ENCODE peak calls at places on chromosomes 4 and X, in six cellular contexts. B is K562, M is HepG2, E is GM12892, L is GM12878, W is H1. Z is an unnamed sample.

GRCh38 chrX:25344191-25344936 is 328.6 kb upstream of the ARX start:
- DNase-seq in B (no peak), M (no peak), E (no peak), L (no peak), W (no peak), Z (no peak)

GRCh38 chr4:2390780-2391490 is 27.5 kb downstream of the ZFYVE28 start:
- DNase-seq in B (no peak), M (no peak), E (no peak), L (no peak), W (no peak), Z (no peak)

GRCh38 chr4:2333356-2333841 is 71.5 kb upstream of the MXD4 start:
- DNase-seq in B (peak), M (no peak), E (no peak), L (peak), W (no peak), Z (no peak)

GRCh38 chr4:110630621-110631402 is 7.9 kb upstream of the PITX2 start:
- DNase-seq in B (no peak), M (no peak), E (no peak), L (no peak), W (peak), Z (no peak)

GRCh38 chr4:76579596-76580375 is 144.8 kb downstream of the SHROOM3 start:
- DNase-seq in B (no peak), M (no peak), E (no peak), L (no peak), W (no peak), Z (no peak)

GRCh38 chr4:153553820-153554173 is 87.6 kb downstream of the TMEM131L start:
- DNase-seq in B (no peak), M (no peak), E (no peak), L (no peak), W (no peak), Z (no peak)

GRCh38 chr4:47195706-47196105 is 164.3 kb downstream of the GABRB1 start:
- DNase-seq in B (no peak), M (no peak), E (no peak), L (no peak), W (no peak), Z (no peak)

GRCh38 chr4:8783736-8784135 is 87.9 kb downstream of the HMX1 start:
- DNase-seq in B (no peak), M (no peak), E (no peak), L (no peak), W (no peak), Z (no peak)

GRCh38 chrX:49257846-49258748 is 6.4 kb downstream of the FOXP3 start:
- DNase-seq in B (no peak), M (no peak), E (no peak), L (no peak), W (no peak), Z (no peak)

GRCh38 chrX:28659269-28659668 is 72.0 kb downstream of the IL1RAPL1 start:
- DNase-seq in B (peak), M (no peak), E (no peak), L (no peak), W (peak), Z (no peak)

GRCh38 chrX:54043696-54044125 is 562 bp downstream of the PHF8 start:
- DNase-seq in B (peak), M (no peak), E (peak), L (no peak), W (peak), Z (peak)

GRCh38 chrX:30060718-30061117 is 154.6 kb upstream of the MAGEB2 start:
- DNase-seq in B (no peak), M (no peak), E (no peak), L (no peak), W (no peak), Z (no peak)

GRCh38 chr4:24820541-24820940 is 25.2 kb downstream of the SOD3 start:
- DNase-seq in B (no peak), M (no peak), E (no peak), L (no peak), W (no peak), Z (no peak)

GRCh38 chr4:6926081-6926480 is 16.5 kb downstream of the TBC1D14 start:
- DNase-seq in B (no peak), M (no peak), E (no peak), L (no peak), W (no peak), Z (no peak)

DNA sequence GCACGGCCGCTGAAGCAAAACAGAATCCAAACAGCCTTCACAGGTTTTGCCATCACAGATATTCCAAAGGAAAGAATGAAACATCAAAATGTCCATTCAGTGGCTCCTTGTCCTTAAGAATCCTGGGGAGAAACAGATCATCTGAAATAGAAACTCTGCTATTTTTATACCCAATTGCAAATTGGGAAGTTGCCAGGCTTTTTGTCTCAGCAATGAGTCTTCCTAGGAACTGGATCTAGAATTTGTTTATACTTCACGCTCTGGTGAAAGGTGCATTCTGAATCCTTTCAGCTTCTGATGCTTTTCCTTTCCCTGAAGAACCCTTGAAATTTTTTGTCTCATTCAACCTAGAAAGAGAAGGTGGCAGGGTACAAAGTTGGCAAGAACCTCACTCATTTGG is 218.9 kb downstream of the FBXW7 start:
- DNase-seq in B (no peak), M (no peak), E (no peak), L (no peak), W (no peak), Z (no peak)
- TF ChIP-seq TAF1 in B (no peak), M (no peak), E (no peak), L (no peak), W (no peak), Z (no peak)

GRCh38 chr4:59646082-59646481 is 1554.0 kb upstream of the ADGRL3 start:
- DNase-seq in B (no peak), M (no peak), E (no peak), L (no peak), W (no peak), Z (no peak)
- TF ChIP-seq POLR2A in B (no peak), M (no peak), E (no peak), L (no peak), W (no peak), Z (no peak)

DNA sequence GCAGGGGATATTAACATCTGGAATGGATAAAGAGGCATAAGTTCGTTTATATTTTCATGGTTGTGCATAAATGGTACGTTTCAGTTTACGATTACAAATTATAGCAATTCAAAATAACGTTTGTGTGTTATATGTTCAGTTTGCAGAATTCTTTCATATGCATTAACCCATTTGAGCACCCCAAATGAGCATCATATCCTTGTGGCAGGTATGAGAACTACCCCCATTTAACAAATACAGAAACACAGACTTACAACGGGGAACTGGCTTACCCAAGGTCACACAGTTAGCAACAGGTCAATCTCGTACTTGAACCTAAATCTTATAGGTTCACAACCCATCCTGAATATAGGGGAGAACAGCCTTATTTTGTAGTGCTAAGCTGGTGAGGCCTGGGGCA is 33.1 kb downstream of the EDNRA start:
- DNase-seq in B (peak), M (no peak), E (no peak), L (no peak), W (no peak), Z (no peak)
- TF ChIP-seq POLR2AphosphoS5 in B (no peak), M (no peak), E (no peak), L (no peak), W (no peak), Z (no peak)

DNA sequence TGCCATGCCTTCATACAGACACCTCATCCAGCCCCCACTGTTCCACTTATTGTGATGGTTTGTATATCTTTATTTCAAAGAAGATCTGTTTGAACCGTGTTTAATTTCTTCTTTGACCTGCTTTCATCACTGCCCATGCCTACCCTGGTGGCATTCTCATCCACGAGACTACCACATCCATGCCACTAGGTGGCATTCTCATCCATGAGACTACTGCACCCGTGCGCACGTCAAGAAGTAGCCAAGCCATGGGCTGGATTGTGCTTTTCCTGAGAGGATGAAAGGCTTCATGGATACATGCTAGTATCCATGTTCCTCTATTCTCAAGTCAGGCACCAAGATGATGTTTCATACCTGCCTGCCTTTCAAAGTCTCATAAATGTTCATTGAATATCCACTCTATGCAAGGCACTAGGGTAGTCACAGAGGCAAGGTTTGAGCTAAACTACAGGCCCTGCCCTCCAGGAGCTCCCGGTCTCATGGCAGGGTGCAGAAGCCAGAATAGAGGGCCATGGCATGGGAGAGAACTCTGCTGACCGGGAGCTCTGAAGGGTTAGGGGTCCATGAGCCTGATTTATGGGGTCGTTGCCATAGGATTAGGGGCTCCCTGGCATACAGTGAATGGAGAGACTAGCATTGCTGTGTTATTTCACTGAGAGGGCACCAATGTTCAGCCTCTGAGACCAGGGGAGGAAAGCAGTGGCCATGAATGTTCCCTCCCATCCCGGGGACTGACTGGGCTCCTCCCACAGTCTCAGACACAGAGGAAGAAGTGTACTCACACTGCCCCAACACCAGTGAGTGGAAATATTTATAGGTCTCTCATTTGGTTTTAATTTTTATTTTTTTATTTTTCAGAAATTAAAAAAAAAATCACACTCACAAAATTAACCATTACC is 24.8 kb upstream of the EOLA2 start:
- DNase-seq in B (peak), M (peak), E (peak), L (peak), W (no peak), Z (no peak)
- TF ChIP-seq TAF1 in B (no peak), M (no peak), E (no peak), L (no peak), W (no peak), Z (no peak)

GRCh38 chrX:112081781-112082482 is 644 bp downstream of the TRPC5 start:
- DNase-seq in B (no peak), M (no peak), E (no peak), L (no peak), W (peak), Z (no peak)
- TF ChIP-seq POLR2A in B (no peak), M (no peak), E (no peak), L (no peak), W (no peak), Z (no peak)

GRCh38 chr4:4859799-4860380 is 425 bp downstream of the MSX1 start:
- DNase-seq in B (peak), M (no peak), E (no peak), L (no peak), W (no peak), Z (no peak)

GRCh38 chr4:4861592-4862551 is 2.4 kb downstream of the MSX1 start:
- DNase-seq in B (no peak), M (no peak), E (no peak), L (no peak), W (no peak), Z (no peak)

GRCh38 chr4:4860381-4860802 is 927 bp downstream of the MSX1 start:
- DNase-seq in B (peak), M (peak), E (no peak), L (no peak), W (peak), Z (no peak)

GRCh38 chr4:4859010-4859798 is at the start of gene MSX1:
- DNase-seq in B (peak), M (peak), E (peak), L (no peak), W (peak), Z (no peak)

DNA sequence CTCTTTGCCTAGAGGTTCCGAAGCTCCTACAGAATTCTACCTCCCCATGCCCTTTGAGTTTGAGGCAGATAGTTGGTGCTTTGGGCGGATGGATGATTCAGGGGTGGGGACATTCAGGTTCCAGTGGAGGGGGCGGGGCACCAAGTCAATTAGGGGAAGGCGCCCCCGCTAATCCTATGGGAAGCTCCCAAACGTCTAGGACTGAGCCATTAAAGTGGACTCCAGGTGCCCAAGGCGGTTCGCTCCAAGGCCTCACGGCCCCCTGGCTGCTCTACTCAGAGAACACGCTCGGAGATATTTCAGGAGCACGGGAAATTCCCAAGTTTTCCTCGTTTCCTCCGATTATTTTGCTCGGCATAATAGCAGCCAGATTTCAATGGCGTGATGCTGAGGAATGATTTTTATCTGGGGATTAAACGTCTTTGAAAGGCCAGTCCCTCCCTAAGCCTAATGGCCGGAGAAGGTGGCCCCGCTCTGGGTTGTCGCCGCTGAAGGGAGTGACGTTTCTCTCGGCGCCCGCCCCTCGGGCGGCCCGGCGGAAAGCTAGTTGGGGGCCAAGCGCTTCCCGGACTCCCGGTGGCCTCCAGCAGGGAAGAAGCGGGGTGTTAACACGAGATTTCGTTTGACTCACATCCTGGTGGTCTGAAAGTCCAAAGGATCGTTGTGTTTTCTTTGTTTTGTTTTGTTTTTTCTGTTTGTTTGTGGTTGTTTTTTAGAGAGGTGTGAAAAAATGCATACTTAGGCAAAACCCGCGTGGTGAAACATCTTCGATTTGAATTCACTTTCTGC is 1.5 kb downstream of the MSX1 start:
- DNase-seq in B (no peak), M (peak), E (no peak), L (no peak), W (peak), Z (no peak)
- TF ChIP-seq POLR2AphosphoS5 in B (no peak), M (no peak), E (no peak), L (no peak), W (no peak), Z (no peak)

DNA sequence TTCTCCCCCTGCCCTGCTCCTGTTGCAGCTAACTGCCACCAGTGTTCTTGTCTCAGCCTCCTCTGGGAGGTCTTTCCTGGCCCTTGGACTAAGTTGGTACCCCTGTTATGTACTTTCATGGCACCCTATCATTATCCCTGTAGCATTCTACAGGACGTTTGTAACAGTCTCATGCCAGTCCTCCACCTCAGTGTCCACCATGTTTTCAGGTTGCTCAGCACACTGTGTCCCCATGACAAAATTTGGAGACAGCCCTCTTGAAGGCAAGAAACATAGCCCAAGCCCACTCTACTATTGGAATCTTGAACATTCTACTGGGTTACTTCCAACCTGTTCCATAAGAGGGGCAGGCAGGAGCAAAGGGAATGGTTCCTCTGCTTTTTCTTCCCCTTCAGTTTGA is 194.4 kb upstream of the ANXA3 start:
- DNase-seq in B (no peak), M (no peak), E (no peak), L (no peak), W (no peak), Z (no peak)
- TF ChIP-seq TAF1 in B (no peak), M (no peak), E (no peak), L (no peak), W (no peak), Z (no peak)

Z was measured in GM12891.